ENCODE peak calls at places on chromosomes 3 and 15, in six cellular contexts. O, N, T, Z, K and F are unnamed samples.

GRCh38 chr3:68878322-68878721 is 54.0 kb downstream of the TAFA4 start:
- DNase-seq in T (no peak), K (no peak), N (peak; percentile 56), O (no peak), Z (no peak), F (peak; percentile 60)

GRCh38 chr3:68447885-68448284 is 484.5 kb downstream of the TAFA4 start:
- DNase-seq in N (peak; percentile 44), O (no peak), Z (no peak), T (no peak), K (no peak), F (no peak)

GRCh38 chr3:45659661-45660566 is 29.3 kb upstream of the SACM1L start:
- DNase-seq in Z (peak; percentile 87), K (peak; percentile 82), T (peak; percentile 75), N (peak; percentile 85), O (peak; percentile 80), F (peak; percentile 91)

GRCh38 chr3:193895409-193895808 is 240.5 kb upstream of the HES1 start:
- DNase-seq in T (no peak), Z (no peak), O (no peak), N (no peak), K (no peak), F (no peak)

GRCh38 chr3:123084738-123085237 is 18.0 kb downstream of the PDIA5 start:
- DNase-seq in N (no peak), O (no peak), K (no peak), T (no peak), Z (no peak), F (peak; percentile 5)

GRCh38 chr3:94004301-94004910 is 24.0 kb downstream of the STX19 start:
- DNase-seq in Z (no peak), T (no peak), K (no peak), N (peak; percentile 59), O (no peak), F (peak; percentile 87)

GRCh38 chr15:101255615-101256350 is 3.9 kb upstream of the CHSY1 start:
- DNase-seq in T (peak; percentile 54), Z (no peak), N (no peak), O (no peak), K (no peak), F (no peak)

GRCh38 chr3:39639344-39640236 is 169.8 kb upstream of the MYRIP start:
- DNase-seq in T (peak; percentile 5), O (no peak), N (peak; percentile 94), Z (no peak), K (no peak), F (peak; percentile 94)

GRCh38 chr3:177771780-177772179 is 574.5 kb upstream of the TBL1XR1 start:
- DNase-seq in O (no peak), Z (no peak), N (no peak), T (no peak), K (no peak), F (peak; percentile 50)

GRCh38 chr3:188152660-188153497 is 1.1 kb upstream of the LPP start:
- DNase-seq in K (peak; percentile 80), O (peak; percentile 63), Z (peak; percentile 81), N (peak; percentile 79), T (no peak), F (peak; percentile 69)

GRCh38 chr3:195817578-195818135 is 5.9 kb upstream of the MUC4 start:
- DNase-seq in N (no peak), O (no peak), K (no peak), Z (no peak), T (no peak), F (no peak)

GRCh38 chr3:61387817-61388216 is 136.6 kb upstream of the FHIT start:
- DNase-seq in O (no peak), T (no peak), Z (no peak), K (no peak), N (peak; percentile 19), F (no peak)

GRCh38 chr3:17972476-17972875 is 230.0 kb upstream of the TBC1D5 start:
- DNase-seq in O (no peak), N (no peak), Z (no peak), T (no peak), K (no peak), F (no peak)

GRCh38 chr15:78216276-78217229 is 17.8 kb downstream of the ACSBG1 start:
- DNase-seq in T (peak; percentile 87), K (peak; percentile 90), Z (peak; percentile 95), O (peak; percentile 75), N (no peak), F (peak; percentile 50)

GRCh38 chr15:27847775-27848710 is 251.1 kb downstream of the OCA2 start:
- DNase-seq in O (no peak), Z (no peak), T (no peak), K (peak; percentile 11), N (no peak), F (no peak)

GRCh38 chr3:4656059-4656458 is 162.9 kb downstream of the ITPR1 start:
- DNase-seq in K (peak; percentile 71), N (peak; percentile 86), Z (peak; percentile 75), O (peak; percentile 70), T (peak; percentile 67), F (peak; percentile 91)

GRCh38 chr3:158642005-158642404 is 2.3 kb upstream of the GFM1 start:
- DNase-seq in O (no peak), T (no peak), K (no peak), N (no peak), Z (no peak), F (no peak)

GRCh38 chr3:157067114-157067513 is 92.8 kb downstream of the CCNL1 start:
- DNase-seq in T (no peak), Z (no peak), O (no peak), N (no peak), K (no peak), F (no peak)

GRCh38 chr15:70765504-70766281 is 2.3 kb upstream of the UACA start:
- DNase-seq in K (no peak), Z (no peak), T (no peak), N (no peak), O (no peak), F (peak; percentile 71)

GRCh38 chr15:48309740-48310139 is 21.5 kb upstream of the DUT start:
- DNase-seq in Z (no peak), N (no peak), K (no peak), T (no peak), O (no peak), F (no peak)

GRCh38 chr3:125055913-125056705 is at the start of gene HEG1:
- DNase-seq in K (peak; percentile 94), T (peak; percentile 93), O (peak; percentile 96), Z (peak; percentile 95), N (peak; percentile 94), F (peak; percentile 96)

GRCh38 chr15:70853270-70853854 is 595 bp downstream of the LARP6 start:
- DNase-seq in T (no peak), O (peak; percentile 70), N (peak; percentile 83), K (peak; percentile 63), Z (no peak), F (peak; percentile 80)

DNA sequence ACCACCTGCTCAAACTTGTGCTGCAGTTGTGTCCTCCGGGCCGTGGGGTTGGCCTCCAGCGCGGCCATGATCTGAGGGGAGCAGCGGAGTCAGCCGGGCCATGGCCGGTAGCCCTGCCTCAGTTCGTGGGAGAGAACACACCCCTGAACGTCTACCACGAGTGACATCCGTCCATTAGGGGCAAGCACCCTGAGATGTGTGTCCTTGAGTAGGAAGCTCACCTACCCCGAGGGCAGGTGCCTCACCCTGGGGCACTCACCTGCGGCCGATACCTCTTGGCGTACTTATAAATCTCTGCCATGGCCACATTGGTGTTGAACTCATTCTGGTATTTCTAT is 13.4 kb downstream of the H1-8 start:
- DNase-seq in T (no peak), N (no peak), Z (no peak), K (peak; percentile 39), O (peak; percentile 51), F (no peak)
- H3K4me1 ChIP-seq in T (peaks cover 85% of the 10 kb centered on the region), N (peaks cover 8% of the 10 kb centered on the region), Z (no peaks in the 10 kb centered on the region), K (peaks cover 26% of the 10 kb centered on the region), O (peaks cover 84% of the 10 kb centered on the region), F (peaks cover 65% of the 10 kb centered on the region)

GRCh38 chr3:172148269-172148668 is 108.9 kb downstream of the FNDC3B start:
- DNase-seq in T (no peak), O (no peak), K (no peak), N (no peak), Z (no peak), F (no peak)
- H3K4me1 ChIP-seq in T (peaks cover 35% of the 10 kb centered on the region), O (peaks cover 31% of the 10 kb centered on the region), K (peaks cover 49% of the 10 kb centered on the region), N (peaks cover 13% of the 10 kb centered on the region), Z (peaks cover 2% of the 10 kb centered on the region), F (peaks cover 23% of the 10 kb centered on the region)

GRCh38 chr3:129622933-129623332 is 16.5 kb upstream of the PLXND1 start:
- DNase-seq in N (no peak), O (peak; percentile 55), T (no peak), Z (no peak), K (peak; percentile 51), F (no peak)

GRCh38 chr3:129619726-129620162 is 13.3 kb upstream of the PLXND1 start:
- DNase-seq in K (peak; percentile 39), Z (no peak), O (peak; percentile 63), T (no peak), N (no peak), F (no peak)

GRCh38 chr3:129622418-129622872 is 16.0 kb upstream of the PLXND1 start:
- DNase-seq in N (no peak), O (peak; percentile 60), Z (peak; percentile 66), K (peak; percentile 61), T (no peak), F (no peak)

GRCh38 chr3:129621626-129622417 is 15.3 kb upstream of the PLXND1 start:
- DNase-seq in Z (no peak), K (peak; percentile 47), N (no peak), T (no peak), O (peak; percentile 60), F (no peak)

DNA sequence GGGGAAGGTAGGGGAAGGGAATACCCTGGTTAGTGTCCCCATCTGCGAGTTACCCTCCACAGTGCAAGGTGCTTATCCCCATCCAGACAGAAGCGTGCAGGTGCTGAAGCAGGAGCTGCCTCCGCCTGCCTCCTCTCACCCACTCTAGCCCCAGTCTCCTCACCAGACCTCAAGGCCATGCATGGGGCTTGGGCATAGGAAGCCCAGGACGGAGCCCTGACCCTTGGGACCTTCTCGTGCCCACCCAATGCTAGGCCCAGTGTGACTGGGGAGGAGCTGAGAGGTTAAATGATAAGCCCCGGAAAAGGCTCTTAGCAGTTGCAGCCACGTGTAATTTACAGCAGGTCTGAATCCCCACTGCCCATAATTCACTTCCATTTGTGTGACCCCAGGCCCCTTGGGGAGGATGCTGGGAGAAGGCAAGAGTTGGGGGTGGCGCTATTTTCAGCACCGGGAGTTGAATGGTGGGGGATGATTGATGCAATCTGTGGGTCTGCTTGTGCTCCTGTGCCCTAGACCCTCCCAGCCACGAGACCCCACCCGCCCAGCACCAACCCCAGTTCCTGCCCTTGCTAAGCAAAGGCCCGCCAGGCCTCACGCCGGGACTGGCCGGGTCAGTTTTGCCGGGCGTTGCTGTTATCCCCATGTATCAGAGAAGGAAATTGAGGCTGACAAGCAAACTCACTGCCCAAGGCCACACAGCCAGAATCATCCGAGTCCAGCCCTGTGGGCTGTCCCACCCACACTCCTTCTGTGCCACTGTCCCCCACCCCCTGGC is 14.5 kb upstream of the PLXND1 start:
- DNase-seq in O (no peak), N (no peak), K (peak; percentile 17), T (no peak), Z (no peak), F (no peak)
- H3K4me1 ChIP-seq in O (peaks cover 91% of the 10 kb centered on the region), N (no peaks in the 10 kb centered on the region), K (peaks cover 28% of the 10 kb centered on the region), T (peaks cover 93% of the 10 kb centered on the region), Z (no peaks in the 10 kb centered on the region), F (peaks cover 34% of the 10 kb centered on the region)

DNA sequence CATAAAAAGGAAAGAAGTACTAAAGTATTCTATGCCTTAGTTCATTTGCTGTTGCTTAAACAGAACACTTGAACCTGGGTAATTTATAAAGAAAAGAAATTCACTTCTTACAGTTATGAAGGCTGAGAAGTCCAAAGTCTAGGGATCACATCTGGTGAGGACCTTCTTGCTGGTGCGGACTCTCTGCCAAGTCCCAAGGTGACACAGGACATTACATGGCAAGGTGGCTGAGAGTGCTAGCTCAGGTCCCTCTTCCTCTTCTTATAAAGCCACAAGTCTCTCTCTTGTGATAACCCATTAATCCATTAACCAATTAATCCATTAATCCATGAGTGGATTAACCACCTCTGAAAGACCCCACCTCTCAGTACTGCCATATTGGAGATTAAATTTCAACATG is 3.1 kb upstream of the ZBTB38 start:
- DNase-seq in K (no peak), N (no peak), T (no peak), Z (no peak), O (no peak), F (no peak)
- H3K4me1 ChIP-seq in K (peaks cover 25% of the 10 kb centered on the region), N (peaks cover 7% of the 10 kb centered on the region), T (peaks cover 41% of the 10 kb centered on the region), Z (no peaks in the 10 kb centered on the region), O (peaks cover 46% of the 10 kb centered on the region), F (peaks cover 51% of the 10 kb centered on the region)